ENCODE peak calls at places on chromosomes 3 and 15, in ten cellular contexts. One of them, this sample, is unnamed.

GRCh38 chr3:102443021-102443420 is 8.2 kb downstream of the ZPLD1 start:
- DNase-seq in glutamatergic neuron: no peak
- DNase-seq in HFF-Myc: no peak
- DNase-seq in Calu3: no peak
- DNase-seq in upper lobe of left lung: no peak
- DNase-seq in breast epithelium: no peak
- DNase-seq in GM23338: no peak
- DNase-seq in tibial nerve: no peak
- DNase-seq in thoracic aorta: no peak
- DNase-seq in B cell: no peak
- DNase-seq in this sample: no peak

GRCh38 chr3:54033761-54034160 is 88.6 kb upstream of the CACNA2D3 start:
- DNase-seq in glutamatergic neuron: no peak
- DNase-seq in HFF-Myc: no peak
- DNase-seq in Calu3: no peak
- DNase-seq in upper lobe of left lung: peak; percentile 29
- DNase-seq in breast epithelium: peak; percentile 18
- DNase-seq in GM23338: no peak
- DNase-seq in tibial nerve: no peak
- DNase-seq in thoracic aorta: no peak
- DNase-seq in B cell: no peak
- DNase-seq in this sample: no peak

GRCh38 chr15:81385110-81386076 is 11.4 kb upstream of the TMC3 start:
- DNase-seq in glutamatergic neuron: no peak
- DNase-seq in HFF-Myc: no peak
- DNase-seq in Calu3: no peak
- DNase-seq in upper lobe of left lung: no peak
- DNase-seq in breast epithelium: no peak
- DNase-seq in GM23338: no peak
- DNase-seq in tibial nerve: no peak
- DNase-seq in thoracic aorta: no peak
- DNase-seq in B cell: no peak
- DNase-seq in this sample: no peak

GRCh38 chr3:8481380-8481779 is 20.2 kb upstream of the LMCD1 start:
- DNase-seq in glutamatergic neuron: no peak
- DNase-seq in HFF-Myc: no peak
- DNase-seq in Calu3: no peak
- DNase-seq in upper lobe of left lung: no peak
- DNase-seq in breast epithelium: no peak
- DNase-seq in GM23338: no peak
- DNase-seq in tibial nerve: no peak
- DNase-seq in thoracic aorta: no peak
- DNase-seq in B cell: no peak
- DNase-seq in this sample: no peak

GRCh38 chr3:140510303-140510861 is 167.5 kb upstream of the TRIM42 start:
- DNase-seq in glutamatergic neuron: no peak
- DNase-seq in HFF-Myc: no peak
- DNase-seq in Calu3: no peak
- DNase-seq in upper lobe of left lung: no peak
- DNase-seq in breast epithelium: no peak
- DNase-seq in GM23338: peak; percentile 32
- DNase-seq in tibial nerve: no peak
- DNase-seq in thoracic aorta: no peak
- DNase-seq in B cell: no peak
- DNase-seq in this sample: no peak

GRCh38 chr3:10845839-10846656 is 30.0 kb downstream of the SLC6A11 start:
- DNase-seq in glutamatergic neuron: no peak
- DNase-seq in HFF-Myc: no peak
- DNase-seq in Calu3: no peak
- DNase-seq in upper lobe of left lung: peak; percentile 30
- DNase-seq in breast epithelium: no peak
- DNase-seq in GM23338: no peak
- DNase-seq in tibial nerve: no peak
- DNase-seq in thoracic aorta: no peak
- DNase-seq in B cell: no peak
- DNase-seq in this sample: peak; percentile 28

GRCh38 chr3:42601898-42602581 is 1.6 kb downstream of the NKTR start:
- DNase-seq in glutamatergic neuron: no peak
- DNase-seq in HFF-Myc: no peak
- DNase-seq in Calu3: no peak
- DNase-seq in upper lobe of left lung: no peak
- DNase-seq in breast epithelium: no peak
- DNase-seq in GM23338: peak; percentile 60
- DNase-seq in tibial nerve: no peak
- DNase-seq in thoracic aorta: no peak
- DNase-seq in B cell: no peak
- DNase-seq in this sample: no peak

GRCh38 chr3:122055215-122055614 is at the start of gene CD86:
- DNase-seq in glutamatergic neuron: no peak
- DNase-seq in HFF-Myc: no peak
- DNase-seq in Calu3: no peak
- DNase-seq in upper lobe of left lung: no peak
- DNase-seq in breast epithelium: no peak
- DNase-seq in GM23338: no peak
- DNase-seq in tibial nerve: no peak
- DNase-seq in thoracic aorta: no peak
- DNase-seq in B cell: peak; percentile 31
- DNase-seq in this sample: peak; percentile 59

GRCh38 chr15:52481915-52482314 is 46.8 kb downstream of the MYO5A start:
- DNase-seq in glutamatergic neuron: no peak
- DNase-seq in HFF-Myc: peak; percentile 69
- DNase-seq in Calu3: no peak
- DNase-seq in upper lobe of left lung: no peak
- DNase-seq in breast epithelium: no peak
- DNase-seq in GM23338: no peak
- DNase-seq in tibial nerve: peak; percentile 16
- DNase-seq in thoracic aorta: no peak
- DNase-seq in B cell: peak; percentile 57
- DNase-seq in this sample: peak; percentile 70

GRCh38 chr3:135513106-135514063 is 452.1 kb upstream of the PPP2R3A start:
- DNase-seq in glutamatergic neuron: no peak
- DNase-seq in HFF-Myc: peak; percentile 38
- DNase-seq in Calu3: peak; percentile 42
- DNase-seq in upper lobe of left lung: no peak
- DNase-seq in breast epithelium: no peak
- DNase-seq in GM23338: peak; percentile 27
- DNase-seq in tibial nerve: no peak
- DNase-seq in thoracic aorta: no peak
- DNase-seq in B cell: no peak
- DNase-seq in this sample: no peak

GRCh38 chr3:33775363-33775762 is 23.1 kb upstream of the PDCD6IP start:
- DNase-seq in glutamatergic neuron: no peak
- DNase-seq in HFF-Myc: no peak
- DNase-seq in Calu3: no peak
- DNase-seq in upper lobe of left lung: no peak
- DNase-seq in breast epithelium: no peak
- DNase-seq in GM23338: no peak
- DNase-seq in tibial nerve: no peak
- DNase-seq in thoracic aorta: no peak
- DNase-seq in B cell: no peak
- DNase-seq in this sample: no peak

GRCh38 chr15:59456114-59456513 is 18.1 kb downstream of the FAM81A start:
- DNase-seq in glutamatergic neuron: no peak
- DNase-seq in HFF-Myc: no peak
- DNase-seq in Calu3: peak; percentile 84
- DNase-seq in upper lobe of left lung: peak; percentile 50
- DNase-seq in breast epithelium: peak; percentile 66
- DNase-seq in GM23338: no peak
- DNase-seq in tibial nerve: no peak
- DNase-seq in thoracic aorta: no peak
- DNase-seq in B cell: no peak
- DNase-seq in this sample: no peak

GRCh38 chr3:17469520-17469919 is 272.9 kb downstream of the TBC1D5 start:
- DNase-seq in glutamatergic neuron: no peak
- DNase-seq in HFF-Myc: no peak
- DNase-seq in Calu3: no peak
- DNase-seq in upper lobe of left lung: no peak
- DNase-seq in breast epithelium: no peak
- DNase-seq in GM23338: no peak
- DNase-seq in tibial nerve: no peak
- DNase-seq in thoracic aorta: no peak
- DNase-seq in B cell: no peak
- DNase-seq in this sample: no peak

GRCh38 chr3:17478673-17479072 is 263.8 kb downstream of the TBC1D5 start:
- DNase-seq in glutamatergic neuron: no peak
- DNase-seq in HFF-Myc: peak; percentile 21
- DNase-seq in Calu3: no peak
- DNase-seq in upper lobe of left lung: no peak
- DNase-seq in breast epithelium: no peak
- DNase-seq in GM23338: no peak
- DNase-seq in tibial nerve: no peak
- DNase-seq in thoracic aorta: no peak
- DNase-seq in B cell: no peak
- DNase-seq in this sample: no peak

GRCh38 chr3:17469954-17470353 is 272.5 kb downstream of the TBC1D5 start:
- DNase-seq in glutamatergic neuron: no peak
- DNase-seq in HFF-Myc: no peak
- DNase-seq in Calu3: no peak
- DNase-seq in upper lobe of left lung: no peak
- DNase-seq in breast epithelium: no peak
- DNase-seq in GM23338: no peak
- DNase-seq in tibial nerve: no peak
- DNase-seq in thoracic aorta: no peak
- DNase-seq in B cell: no peak
- DNase-seq in this sample: no peak

DNA sequence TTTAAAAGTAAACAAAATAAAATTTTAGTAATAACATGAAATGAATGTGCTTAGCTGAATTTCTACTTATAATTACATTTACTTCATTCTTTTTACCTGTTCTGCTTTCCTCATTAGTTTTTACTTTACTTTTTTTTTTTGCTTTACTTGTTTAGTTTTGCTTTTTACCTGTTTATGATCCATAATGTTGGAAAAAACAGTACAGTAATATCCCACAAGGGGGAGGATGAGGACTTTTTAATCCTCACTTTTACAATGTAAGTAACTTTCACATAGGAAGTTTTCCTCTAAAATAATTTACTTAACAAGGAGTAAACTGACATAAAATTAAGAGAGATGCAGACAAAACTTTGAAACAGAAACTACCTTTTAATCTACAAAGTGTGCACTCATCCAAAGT is 268.7 kb downstream of the TBC1D5 start:
- DNase-seq in glutamatergic neuron: no peak
- DNase-seq in HFF-Myc: no peak
- DNase-seq in Calu3: no peak
- DNase-seq in upper lobe of left lung: no peak
- DNase-seq in breast epithelium: no peak
- DNase-seq in GM23338: no peak
- DNase-seq in tibial nerve: no peak
- DNase-seq in thoracic aorta: no peak
- DNase-seq in B cell: no peak
- DNase-seq in this sample: no peak
- TF ChIP-seq CTCF in glutamatergic neuron: no peak
- TF ChIP-seq CTCF in HFF-Myc: no peak
- TF ChIP-seq CTCF in Calu3: no peak
- TF ChIP-seq CTCF in upper lobe of left lung: no peak
- TF ChIP-seq CTCF in breast epithelium: no peak
- TF ChIP-seq CTCF in GM23338: no peak
- TF ChIP-seq CTCF in tibial nerve: no peak
- TF ChIP-seq CTCF in thoracic aorta: peak; percentile 28
- TF ChIP-seq CTCF in B cell: no peak
- TF ChIP-seq CTCF in this sample: no peak

DNA sequence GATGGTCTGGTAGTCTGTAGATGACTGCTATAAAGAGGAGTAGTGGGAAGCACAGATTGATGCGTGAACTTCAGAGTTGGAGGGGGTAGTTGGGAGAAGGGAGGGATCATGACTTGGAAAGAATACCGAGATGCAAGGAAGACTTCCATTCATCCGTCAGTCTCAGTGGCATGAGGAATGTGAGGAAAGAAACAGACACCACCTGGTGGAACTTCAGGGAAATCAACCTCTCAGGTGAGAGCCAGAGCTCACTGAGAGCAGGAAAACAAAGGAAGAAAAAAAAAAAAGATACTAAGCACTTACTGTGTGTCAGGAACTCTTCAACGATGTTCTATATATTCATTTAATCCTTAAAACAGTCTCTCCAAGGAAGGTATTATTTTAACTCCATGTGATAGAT is 172.4 kb downstream of the OXSM start:
- DNase-seq in glutamatergic neuron: no peak
- DNase-seq in HFF-Myc: no peak
- DNase-seq in Calu3: peak; percentile 35
- DNase-seq in upper lobe of left lung: no peak
- DNase-seq in breast epithelium: no peak
- DNase-seq in GM23338: peak; percentile 87
- DNase-seq in tibial nerve: no peak
- DNase-seq in thoracic aorta: no peak
- DNase-seq in B cell: no peak
- DNase-seq in this sample: no peak
- TF ChIP-seq CTCF in glutamatergic neuron: peak; percentile 25
- TF ChIP-seq CTCF in HFF-Myc: no peak
- TF ChIP-seq CTCF in Calu3: peak; percentile 34
- TF ChIP-seq CTCF in upper lobe of left lung: no peak
- TF ChIP-seq CTCF in breast epithelium: no peak
- TF ChIP-seq CTCF in GM23338: peak; percentile 76
- TF ChIP-seq CTCF in tibial nerve: no peak
- TF ChIP-seq CTCF in thoracic aorta: no peak
- TF ChIP-seq CTCF in B cell: no peak
- TF ChIP-seq CTCF in this sample: no peak

GRCh38 chr15:74793135-74794028 is 11.5 kb downstream of the CSK start:
- DNase-seq in glutamatergic neuron: no peak
- DNase-seq in HFF-Myc: no peak
- DNase-seq in Calu3: no peak
- DNase-seq in upper lobe of left lung: peak; percentile 79
- DNase-seq in breast epithelium: no peak
- DNase-seq in GM23338: peak; percentile 36
- DNase-seq in tibial nerve: no peak
- DNase-seq in thoracic aorta: no peak
- DNase-seq in B cell: peak; percentile 52
- DNase-seq in this sample: no peak
- TF ChIP-seq CTCF in glutamatergic neuron: no peak
- TF ChIP-seq CTCF in HFF-Myc: peak; percentile 15
- TF ChIP-seq CTCF in Calu3: no peak
- TF ChIP-seq CTCF in upper lobe of left lung: peak; percentile 43
- TF ChIP-seq CTCF in breast epithelium: no peak
- TF ChIP-seq CTCF in GM23338: peak; percentile 50
- TF ChIP-seq CTCF in tibial nerve: peak; percentile 12
- TF ChIP-seq CTCF in thoracic aorta: no peak
- TF ChIP-seq CTCF in B cell: peak; percentile 61
- TF ChIP-seq CTCF in this sample: peak; percentile 56

DNA sequence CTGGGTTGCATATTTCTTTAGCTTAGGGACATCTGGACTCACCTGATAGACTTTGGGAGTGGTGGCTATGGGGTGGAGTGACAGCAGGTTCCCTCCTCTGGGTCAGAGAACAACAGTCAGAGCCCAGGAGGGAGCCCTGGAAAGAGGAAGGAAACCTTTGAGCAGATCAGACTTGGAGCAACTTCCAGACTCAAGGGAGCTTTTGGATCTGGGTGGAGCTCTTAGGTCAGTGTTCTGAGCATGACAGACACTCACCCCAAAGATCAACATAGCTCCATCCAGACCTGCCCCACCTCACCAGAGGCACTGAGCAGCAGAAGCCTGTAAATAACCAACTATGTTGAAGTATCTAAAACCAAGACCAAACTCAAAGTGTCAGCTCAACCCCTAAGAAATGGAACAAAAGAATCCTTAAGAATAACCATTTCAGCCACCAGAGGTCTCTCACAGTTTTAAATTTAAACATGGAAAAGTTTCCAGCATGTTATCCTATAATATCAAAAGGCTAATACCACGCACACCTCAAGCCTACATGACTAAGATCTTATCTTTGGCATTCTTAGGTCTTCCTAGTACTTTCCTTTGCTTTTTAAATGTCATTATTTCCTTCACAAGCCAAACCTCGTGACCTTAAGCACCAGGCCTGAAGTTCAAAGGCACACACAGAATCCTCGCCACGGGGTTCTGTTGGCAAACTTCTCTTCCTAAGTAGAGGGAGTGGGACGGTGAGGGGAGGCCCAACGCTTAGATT is 56.4 kb downstream of the UMPS start:
- DNase-seq in glutamatergic neuron: no peak
- DNase-seq in HFF-Myc: no peak
- DNase-seq in Calu3: peak; percentile 8
- DNase-seq in upper lobe of left lung: no peak
- DNase-seq in breast epithelium: no peak
- DNase-seq in GM23338: no peak
- DNase-seq in tibial nerve: no peak
- DNase-seq in thoracic aorta: no peak
- DNase-seq in B cell: no peak
- DNase-seq in this sample: no peak
- TF ChIP-seq CTCF in glutamatergic neuron: no peak
- TF ChIP-seq CTCF in HFF-Myc: peak; percentile 16
- TF ChIP-seq CTCF in Calu3: no peak
- TF ChIP-seq CTCF in upper lobe of left lung: peak; percentile 11
- TF ChIP-seq CTCF in breast epithelium: no peak
- TF ChIP-seq CTCF in GM23338: no peak
- TF ChIP-seq CTCF in tibial nerve: peak; percentile 28
- TF ChIP-seq CTCF in thoracic aorta: peak; percentile 42
- TF ChIP-seq CTCF in B cell: no peak
- TF ChIP-seq CTCF in this sample: no peak

This sample was measured in GM13976.